ENCODE peak calls at places on chromosome 16, in four cellular contexts. X is Kasumi-1, J is HT1080, R is NCI-H2081. L is an unnamed sample.
A peak's percentile ranks its signal among the peaks of the same experiment; 100 is the strongest.

GRCh38 chr16:19691161-19691850 is 26.7 kb downstream of the KNOP1 start:
- DNase-seq in X (peak; percentile 14), J (peak; percentile 67), R (no peak), L (peak; percentile 43)

GRCh38 chr16:525520-526180 is 1.9 kb upstream of the CAPN15 start:
- DNase-seq in X (no peak), J (peak; percentile 94), R (no peak), L (peak; percentile 98)

GRCh38 chr16:90084215-90084614 is 7.1 kb upstream of the PRDM7 start:
- DNase-seq in X (no peak), J (no peak), R (no peak), L (no peak)

GRCh38 chr16:1993731-1994131 is 4.0 kb downstream of the SYNGR3 start:
- DNase-seq in X (no peak), J (no peak), R (no peak), L (peak; percentile 52)

GRCh38 chr16:22369221-22369811 is 5.1 kb downstream of the CDR2 start:
- DNase-seq in X (peak; percentile 36), J (peak; percentile 67), R (no peak), L (peak; percentile 63)

GRCh38 chr16:68244903-68245853 is at the start of gene PLA2G15:
- DNase-seq in X (peak; percentile 83), J (peak; percentile 80), R (peak; percentile 82), L (peak; percentile 84)

GRCh38 chr16:69187891-69188451 is 1.0 kb downstream of the SNTB2 start:
- DNase-seq in X (peak; percentile 18), J (peak; percentile 51), R (no peak), L (peak; percentile 79)

GRCh38 chr16:566475-567361 is at the start of gene NHLRC4:
- DNase-seq in X (peak; percentile 63), J (peak; percentile 48), R (no peak), L (peak; percentile 33)

GRCh38 chr16:58732545-58733247 is 1.4 kb downstream of the GOT2 start:
- DNase-seq in X (no peak), J (peak; percentile 62), R (no peak), L (peak; percentile 72)

GRCh38 chr16:69311533-69312388 is 611 bp downstream of the VPS4A start:
- DNase-seq in X (peak; percentile 41), J (peak; percentile 29), R (no peak), L (peak; percentile 47)

GRCh38 chr16:87461466-87461975 is 31.3 kb downstream of the ZCCHC14 start:
- DNase-seq in X (no peak), J (peak; percentile 67), R (peak; percentile 83), L (peak; percentile 27)

GRCh38 chr16:23874613-23875294 is 39.0 kb downstream of the PRKCB start:
- DNase-seq in X (no peak), J (no peak), R (no peak), L (no peak)

GRCh38 chr16:21946889-21947635 is 6.1 kb upstream of the UQCRC2 start:
- DNase-seq in X (no peak), J (no peak), R (no peak), L (no peak)

GRCh38 chr16:24015923-24016322 is 180.1 kb downstream of the PRKCB start:
- DNase-seq in X (no peak), J (no peak), R (no peak), L (no peak)

GRCh38 chr16:81449899-81450608 is 5.4 kb downstream of the CMIP start:
- DNase-seq in X (no peak), J (no peak), R (no peak), L (no peak)

GRCh38 chr16:89054261-89054661 is 39.4 kb upstream of the ACSF3 start:
- DNase-seq in X (no peak), J (no peak), R (no peak), L (no peak)

L was measured in M059J.